ENCODE peak calls at places on chromosomes 1 and 21, in eight cellular contexts. S, M, T, R, V, X, Q and E are unnamed samples.

GRCh38 chr1:92961131-92961895 is at the start of gene DIPK1A:
- DNase-seq in S (peak), M (peak), T (peak), R (peak), V (peak), X (peak), Q (no peak), E (peak)

GRCh38 chr1:214234635-214235025 is 46.3 kb upstream of the SMYD2 start:
- DNase-seq in S (no peak), M (no peak), T (peak), R (no peak), V (peak), X (no peak), Q (no peak), E (no peak)

GRCh38 chr1:8351693-8352470 is 34.0 kb downstream of the SLC45A1 start:
- DNase-seq in S (peak), M (peak), T (peak), R (peak), V (no peak), X (peak), Q (no peak), E (peak)

GRCh38 chr1:30126839-30127238 is 596.5 kb downstream of the MATN1 start:
- DNase-seq in S (no peak), M (no peak), T (no peak), R (no peak), V (no peak), X (no peak), Q (no peak), E (no peak)

GRCh38 chr21:36661511-36662309 is 37.2 kb upstream of the SIM2 start:
- DNase-seq in S (peak), M (no peak), T (peak), R (peak), V (peak), X (peak), Q (no peak), E (peak)

GRCh38 chr1:11058595-11059165 is 1.1 kb downstream of the SRM start:
- DNase-seq in S (no peak), M (no peak), T (no peak), R (no peak), V (no peak), X (peak), Q (no peak), E (no peak)

GRCh38 chr1:19967808-19968207 is 11.6 kb downstream of the PLA2G2A start:
- DNase-seq in S (no peak), M (no peak), T (no peak), R (no peak), V (peak), X (no peak), Q (no peak), E (no peak)

GRCh38 chr1:53663525-53664300 is 75.3 kb downstream of the GLIS1 start:
- DNase-seq in S (no peak), M (no peak), T (peak), R (no peak), V (peak), X (no peak), Q (no peak), E (no peak)

GRCh38 chr1:62904537-62904936 is 120.6 kb downstream of the ATG4C start:
- DNase-seq in S (no peak), M (no peak), T (no peak), R (no peak), V (no peak), X (no peak), Q (no peak), E (no peak)

GRCh38 chr1:36913016-36913415 is 121.3 kb downstream of the GRIK3 start:
- DNase-seq in S (no peak), M (no peak), T (no peak), R (no peak), V (no peak), X (no peak), Q (no peak), E (peak)

GRCh38 chr1:211334986-211335385 is 8.4 kb downstream of the TRAF5 start:
- DNase-seq in S (no peak), M (no peak), T (no peak), R (no peak), V (no peak), X (no peak), Q (no peak), E (no peak)

GRCh38 chr1:116538527-116538926 is 32.3 kb downstream of the CD58 start:
- DNase-seq in S (no peak), M (no peak), T (peak), R (no peak), V (peak), X (no peak), Q (no peak), E (no peak)

GRCh38 chr1:6638226-6638625 is 13.6 kb downstream of the THAP3 start:
- DNase-seq in S (no peak), M (no peak), T (no peak), R (no peak), V (peak), X (no peak), Q (no peak), E (no peak)

GRCh38 chr1:42940851-42941639 is 17.6 kb downstream of the SLC2A1 start:
- DNase-seq in S (no peak), M (no peak), T (peak), R (no peak), V (peak), X (no peak), Q (no peak), E (peak)

GRCh38 chr1:201460783-201461182 is 8.2 kb downstream of the PHLDA3 start:
- DNase-seq in S (no peak), M (no peak), T (no peak), R (no peak), V (no peak), X (no peak), Q (no peak), E (no peak)

GRCh38 chr1:215845224-215845902 is 278.3 kb downstream of the KCTD3 start:
- DNase-seq in S (no peak), M (no peak), T (peak), R (no peak), V (peak), X (no peak), Q (no peak), E (no peak)

GRCh38 chr1:66415326-66415725 is 118.6 kb upstream of the SGIP1 start:
- DNase-seq in S (no peak), M (no peak), T (no peak), R (no peak), V (no peak), X (no peak), Q (no peak), E (no peak)

GRCh38 chr1:87840772-87841171 is 512.1 kb downstream of the LMO4 start:
- DNase-seq in S (no peak), M (no peak), T (no peak), R (no peak), V (no peak), X (no peak), Q (no peak), E (no peak)

GRCh38 chr1:18058522-18058921 is 49.1 kb upstream of the IGSF21 start:
- DNase-seq in S (no peak), M (no peak), T (no peak), R (peak), V (no peak), X (peak), Q (no peak), E (no peak)

GRCh38 chr1:8182034-8182761 is 135.7 kb upstream of the SLC45A1 start:
- DNase-seq in S (no peak), M (no peak), T (peak), R (no peak), V (peak), X (no peak), Q (no peak), E (no peak)

GRCh38 chr21:39788383-39788782 is 43.4 kb downstream of the IGSF5 start:
- DNase-seq in S (peak), M (no peak), T (peak), R (peak), V (peak), X (peak), Q (no peak), E (peak)

GRCh38 chr1:104932030-104932915 is 1182.6 kb downstream of the AMY1C start:
- DNase-seq in S (no peak), M (peak), T (no peak), R (no peak), V (no peak), X (no peak), Q (no peak), E (no peak)

GRCh38 chr1:39087109-39087834 is 61.1 kb downstream of the NDUFS5 start:
- DNase-seq in S (no peak), M (no peak), T (peak), R (no peak), V (peak), X (peak), Q (no peak), E (no peak)

GRCh38 chr1:151820940-151821339 is 10.7 kb downstream of the RORC start:
- DNase-seq in S (no peak), M (no peak), T (no peak), R (no peak), V (no peak), X (no peak), Q (no peak), E (no peak)

GRCh38 chr1:224368409-224368808 is 11.7 kb downstream of the CNIH4 start:
- DNase-seq in S (no peak), M (no peak), T (no peak), R (no peak), V (no peak), X (no peak), Q (no peak), E (no peak)

GRCh38 chr1:183734600-183735036 is 70.3 kb upstream of the RGL1 start:
- DNase-seq in S (peak), M (no peak), T (no peak), R (peak), V (peak), X (peak), Q (no peak), E (no peak)

GRCh38 chr1:82962658-82963057 is 1036.3 kb downstream of the TTLL7 start:
- DNase-seq in S (no peak), M (no peak), T (no peak), R (no peak), V (no peak), X (no peak), Q (no peak), E (no peak)

GRCh38 chr1:111097356-111098099 is 42.4 kb downstream of the DRAM2 start:
- DNase-seq in S (no peak), M (no peak), T (no peak), R (no peak), V (no peak), X (no peak), Q (no peak), E (no peak)

GRCh38 chr1:202639500-202639899 is 70.8 kb downstream of the SYT2 start:
- DNase-seq in S (no peak), M (no peak), T (peak), R (peak), V (no peak), X (no peak), Q (no peak), E (no peak)

GRCh38 chr1:64967381-64967780 is 1.0 kb upstream of the JAK1 start:
- DNase-seq in S (no peak), M (no peak), T (no peak), R (peak), V (no peak), X (no peak), Q (no peak), E (no peak)

GRCh38 chr1:234963180-234963903 is 165.3 kb downstream of the TOMM20 start:
- DNase-seq in S (no peak), M (peak), T (peak), R (no peak), V (peak), X (no peak), Q (no peak), E (no peak)

GRCh38 chr1:10881046-10881445 is 84.6 kb upstream of the CASZ1 start:
- DNase-seq in S (no peak), M (no peak), T (no peak), R (no peak), V (no peak), X (no peak), Q (no peak), E (no peak)

GRCh38 chr21:27480841-27481261 is 514.0 kb upstream of the ADAMTS5 start:
- DNase-seq in S (no peak), M (no peak), T (peak), R (no peak), V (peak), X (no peak), Q (no peak), E (no peak)

GRCh38 chr1:18157352-18157751 is 49.8 kb downstream of the IGSF21 start:
- DNase-seq in S (no peak), M (no peak), T (no peak), R (no peak), V (no peak), X (no peak), Q (no peak), E (no peak)

GRCh38 chr1:100868364-100868995 is 26.2 kb downstream of the EXTL2 start:
- DNase-seq in S (no peak), M (no peak), T (peak), R (peak), V (peak), X (no peak), Q (no peak), E (no peak)

GRCh38 chr1:15680614-15681345 is 3.3 kb upstream of the PLEKHM2 start:
- DNase-seq in S (no peak), M (no peak), T (peak), R (no peak), V (peak), X (no peak), Q (no peak), E (no peak)